ENCODE peak calls at places on chromosomes 5 and 9, in six cellular contexts. B, Q, H, T, R and S are unnamed samples.

GRCh38 chr5:112146323-112146848 is 272.7 kb downstream of the EPB41L4A start:
- DNase-seq in B (no peak), Q (no peak), H (no peak), T (peak; percentile 93), R (no peak), S (peak; percentile 40)

GRCh38 chr5:126808619-126809018 is 31.7 kb downstream of the LMNB1 start:
- DNase-seq in B (no peak), Q (no peak), H (no peak), T (peak; percentile 50), R (peak; percentile 53), S (no peak)

GRCh38 chr9:119273325-119273904 is 95.8 kb downstream of the BRINP1 start:
- DNase-seq in B (no peak), Q (no peak), H (no peak), T (no peak), R (no peak), S (no peak)

GRCh38 chr5:32542216-32543059 is 42.9 kb upstream of the SUB1 start:
- DNase-seq in B (no peak), Q (no peak), H (no peak), T (peak; percentile 84), R (no peak), S (no peak)

GRCh38 chr9:84940294-84940693 is 270.8 kb downstream of the NTRK2 start:
- DNase-seq in B (no peak), Q (no peak), H (no peak), T (no peak), R (no peak), S (no peak)

GRCh38 chr5:122415481-122416120 is 103.6 kb downstream of the SNCAIP start:
- DNase-seq in B (peak; percentile 49), Q (peak; percentile 53), H (no peak), T (peak; percentile 80), R (peak; percentile 74), S (peak; percentile 37)

GRCh38 chr5:181166812-181167733 is 19.7 kb downstream of the OR2V2 start:
- DNase-seq in B (no peak), Q (no peak), H (no peak), T (no peak), R (no peak), S (no peak)

GRCh38 chr5:16903480-16904300 is 32.4 kb downstream of the MYO10 start:
- DNase-seq in B (no peak), Q (no peak), H (no peak), T (no peak), R (no peak), S (no peak)

GRCh38 chr9:106478312-106479099 is 384.5 kb upstream of the ZNF462 start:
- DNase-seq in B (no peak), Q (no peak), H (no peak), T (no peak), R (no peak), S (no peak)

GRCh38 chr5:72018158-72018803 is 89.0 kb upstream of the MAP1B start:
- DNase-seq in B (peak; percentile 62), Q (peak; percentile 71), H (no peak), T (peak; percentile 58), R (peak; percentile 64), S (no peak)
- TF ChIP-seq POLR2A in B (no peak), Q (no peak), H (no peak), T (no peak), R (no peak), S (no peak)

GRCh38 chr9:21711504-21711903 is 90.9 kb upstream of the MTAP start:
- DNase-seq in B (no peak), Q (no peak), H (no peak), T (peak; percentile 54), R (no peak), S (no peak)
- H3K27ac ChIP-seq in B (no peak overlapping the region), Q (no peak overlapping the region), H (peak overlapping the region; percentile 10), T (no peak overlapping the region), R (no peak overlapping the region), S (no peak overlapping the region)

GRCh38 chr9:134136117-134136996 is 475 bp downstream of the WDR5 start:
- DNase-seq in B (no peak), Q (peak; percentile 24), H (no peak), T (peak; percentile 13), R (peak; percentile 24), S (peak; percentile 55)
- TF ChIP-seq POLR2A in B (no peak), Q (no peak), H (no peak), T (no peak), R (no peak), S (no peak)

GRCh38 chr5:177332031-177332895 is 19.2 kb downstream of the LMAN2 start:
- DNase-seq in B (no peak), Q (no peak), H (no peak), T (no peak), R (no peak), S (no peak)
- H3K27ac ChIP-seq in B (no peak overlapping the region), Q (no peak overlapping the region), H (no peak overlapping the region), T (no peak overlapping the region), R (no peak overlapping the region), S (no peak overlapping the region)

GRCh38 chr5:147455822-147456221 is 54.0 kb downstream of the DPYSL3 start:
- DNase-seq in B (no peak), Q (no peak), H (no peak), T (no peak), R (no peak), S (no peak)

GRCh38 chr5:147451125-147451524 is 58.7 kb downstream of the DPYSL3 start:
- DNase-seq in B (no peak), Q (no peak), H (no peak), T (no peak), R (no peak), S (no peak)

GRCh38 chr5:147455321-147455720 is 54.5 kb downstream of the DPYSL3 start:
- DNase-seq in B (no peak), Q (no peak), H (no peak), T (peak; percentile 28), R (no peak), S (no peak)

GRCh38 chr5:147452137-147452838 is 57.6 kb downstream of the DPYSL3 start:
- DNase-seq in B (no peak), Q (no peak), H (no peak), T (no peak), R (no peak), S (no peak)

DNA sequence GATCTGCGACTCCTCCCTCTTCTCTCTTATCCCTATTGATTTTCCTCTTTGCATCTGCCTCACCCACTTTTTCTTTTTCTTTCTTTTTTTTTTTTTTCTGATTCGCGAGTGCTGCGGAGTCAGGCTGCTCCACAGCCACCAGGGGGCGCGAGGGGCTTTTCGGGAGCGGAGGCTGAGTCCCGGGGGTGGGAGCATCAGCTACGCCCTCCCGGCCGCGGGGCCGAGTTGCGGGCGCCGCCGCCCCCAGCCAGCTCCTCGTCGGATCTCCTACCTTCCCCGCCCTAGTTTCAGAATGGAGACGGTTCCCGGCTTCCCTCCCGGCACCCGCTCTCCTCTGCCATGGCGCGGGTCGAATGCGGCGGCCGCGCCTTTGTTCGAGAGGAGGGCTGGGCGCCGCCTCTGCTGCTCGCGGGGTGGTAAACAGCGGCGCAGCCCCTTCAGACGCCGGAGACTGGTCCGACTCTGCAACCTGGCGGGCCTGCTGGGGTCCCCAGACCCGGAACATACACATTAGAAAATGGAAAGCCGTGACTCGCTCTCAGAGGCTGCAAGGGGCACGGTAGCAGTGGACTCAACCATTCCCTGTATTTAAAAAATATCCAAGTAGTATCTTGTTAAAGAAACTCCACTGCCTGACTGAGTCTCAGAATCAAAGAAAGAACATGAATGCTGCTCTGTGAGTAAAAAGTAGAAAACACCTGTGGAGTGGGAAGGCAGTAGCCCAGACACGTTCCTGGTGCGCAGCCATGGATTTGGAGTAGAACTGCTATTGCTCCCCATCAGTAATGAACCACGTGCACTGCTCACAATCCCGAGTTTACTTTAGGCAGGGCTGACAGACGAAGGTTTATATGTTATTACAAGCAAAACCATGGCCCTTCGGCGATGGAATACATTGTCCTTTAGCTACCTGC is 55.7 kb downstream of the DPYSL3 start:
- DNase-seq in B (peak; percentile 75), Q (peak; percentile 84), H (no peak), T (peak; percentile 85), R (peak; percentile 92), S (peak; percentile 93)
- TF ChIP-seq POLR2A in B (no peak), Q (no peak), H (peak; percentile 22), T (peak; percentile 5), R (no peak), S (peak; percentile 33)